ENCODE peak calls at places on chromosomes 13 and 19, in ten cellular contexts. One of them, this sample, is unnamed. For H3K4me1, the result is how much of the 10 kb centered on the place peaks cover.

GRCh38 chr13:112181336-112182051 is 114.5 kb downstream of the SOX1 start:
- DNase-seq in OCI-LY7: no peak
- DNase-seq in thyroid gland: no peak
- DNase-seq in Panc1: no peak
- DNase-seq in heart left ventricle: no peak
- DNase-seq in astrocyte: no peak
- DNase-seq in stomach: no peak
- DNase-seq in IMR-90: no peak
- DNase-seq in PC-3: no peak
- DNase-seq in fibroblast of lung: no peak
- DNase-seq in this sample: no peak

GRCh38 chr19:49071860-49072547 is 495 bp downstream of the KCNA7 start:
- DNase-seq in OCI-LY7: no peak
- DNase-seq in thyroid gland: no peak
- DNase-seq in Panc1: no peak
- DNase-seq in heart left ventricle: no peak
- DNase-seq in astrocyte: no peak
- DNase-seq in stomach: no peak
- DNase-seq in IMR-90: no peak
- DNase-seq in PC-3: no peak
- DNase-seq in fibroblast of lung: no peak
- DNase-seq in this sample: no peak

GRCh38 chr13:23551213-23552008 is 18.8 kb upstream of the TNFRSF19 start:
- DNase-seq in OCI-LY7: no peak
- DNase-seq in thyroid gland: no peak
- DNase-seq in Panc1: no peak
- DNase-seq in heart left ventricle: no peak
- DNase-seq in astrocyte: no peak
- DNase-seq in stomach: no peak
- DNase-seq in IMR-90: no peak
- DNase-seq in PC-3: no peak
- DNase-seq in fibroblast of lung: peak
- DNase-seq in this sample: no peak

GRCh38 chr13:24693862-24694471 is 13.8 kb downstream of the ATP12A start:
- DNase-seq in OCI-LY7: peak
- DNase-seq in thyroid gland: peak
- DNase-seq in Panc1: no peak
- DNase-seq in heart left ventricle: no peak
- DNase-seq in astrocyte: no peak
- DNase-seq in stomach: peak
- DNase-seq in IMR-90: peak
- DNase-seq in PC-3: peak
- DNase-seq in fibroblast of lung: peak
- DNase-seq in this sample: no peak

GRCh38 chr19:9498183-9498902 is at the start of gene ZNF560:
- DNase-seq in OCI-LY7: no peak
- DNase-seq in thyroid gland: no peak
- DNase-seq in Panc1: no peak
- DNase-seq in heart left ventricle: no peak
- DNase-seq in astrocyte: peak
- DNase-seq in stomach: no peak
- DNase-seq in IMR-90: peak
- DNase-seq in PC-3: no peak
- DNase-seq in fibroblast of lung: peak
- DNase-seq in this sample: no peak

GRCh38 chr13:35804901-35805300 is 326.3 kb downstream of the DCLK1 start:
- DNase-seq in OCI-LY7: no peak
- DNase-seq in thyroid gland: no peak
- DNase-seq in Panc1: no peak
- DNase-seq in heart left ventricle: no peak
- DNase-seq in astrocyte: peak
- DNase-seq in stomach: no peak
- DNase-seq in IMR-90: peak
- DNase-seq in PC-3: no peak
- DNase-seq in fibroblast of lung: peak
- DNase-seq in this sample: no peak

GRCh38 chr19:49559928-49560327 is 20.4 kb downstream of the NOSIP start:
- DNase-seq in OCI-LY7: no peak
- DNase-seq in thyroid gland: no peak
- DNase-seq in Panc1: no peak
- DNase-seq in heart left ventricle: peak
- DNase-seq in astrocyte: no peak
- DNase-seq in stomach: no peak
- DNase-seq in IMR-90: no peak
- DNase-seq in PC-3: no peak
- DNase-seq in fibroblast of lung: no peak
- DNase-seq in this sample: no peak

GRCh38 chr19:39546599-39546998 is 6.6 kb upstream of the EID2 start:
- DNase-seq in OCI-LY7: no peak
- DNase-seq in thyroid gland: no peak
- DNase-seq in Panc1: no peak
- DNase-seq in heart left ventricle: no peak
- DNase-seq in astrocyte: no peak
- DNase-seq in stomach: no peak
- DNase-seq in IMR-90: no peak
- DNase-seq in PC-3: peak
- DNase-seq in fibroblast of lung: no peak
- DNase-seq in this sample: no peak

GRCh38 chr19:17309962-17310461 is 649 bp downstream of the DDA1 start:
- DNase-seq in OCI-LY7: no peak
- DNase-seq in thyroid gland: no peak
- DNase-seq in Panc1: no peak
- DNase-seq in heart left ventricle: no peak
- DNase-seq in astrocyte: no peak
- DNase-seq in stomach: no peak
- DNase-seq in IMR-90: no peak
- DNase-seq in PC-3: no peak
- DNase-seq in fibroblast of lung: no peak
- DNase-seq in this sample: no peak

GRCh38 chr19:40745402-40745780 is 4.9 kb downstream of the ACTMAP start:
- DNase-seq in OCI-LY7: no peak
- DNase-seq in thyroid gland: no peak
- DNase-seq in Panc1: no peak
- DNase-seq in heart left ventricle: no peak
- DNase-seq in astrocyte: peak
- DNase-seq in stomach: no peak
- DNase-seq in IMR-90: peak
- DNase-seq in PC-3: no peak
- DNase-seq in fibroblast of lung: peak
- DNase-seq in this sample: no peak

GRCh38 chr19:3783660-3784584 is 2.3 kb downstream of the MATK start:
- DNase-seq in OCI-LY7: no peak
- DNase-seq in thyroid gland: no peak
- DNase-seq in Panc1: no peak
- DNase-seq in heart left ventricle: no peak
- DNase-seq in astrocyte: no peak
- DNase-seq in stomach: no peak
- DNase-seq in IMR-90: no peak
- DNase-seq in PC-3: peak
- DNase-seq in fibroblast of lung: no peak
- DNase-seq in this sample: no peak

GRCh38 chr13:113364371-113364932 is 522 bp upstream of the GRTP1 start:
- DNase-seq in OCI-LY7: no peak
- DNase-seq in thyroid gland: peak
- DNase-seq in Panc1: no peak
- DNase-seq in heart left ventricle: no peak
- DNase-seq in astrocyte: no peak
- DNase-seq in stomach: no peak
- DNase-seq in IMR-90: no peak
- DNase-seq in PC-3: no peak
- DNase-seq in fibroblast of lung: no peak
- DNase-seq in this sample: peak

GRCh38 chr13:73970413-73971055 is 163.7 kb downstream of the KLF12 start:
- DNase-seq in OCI-LY7: no peak
- DNase-seq in thyroid gland: no peak
- DNase-seq in Panc1: no peak
- DNase-seq in heart left ventricle: no peak
- DNase-seq in astrocyte: no peak
- DNase-seq in stomach: no peak
- DNase-seq in IMR-90: no peak
- DNase-seq in PC-3: no peak
- DNase-seq in fibroblast of lung: no peak
- DNase-seq in this sample: no peak

GRCh38 chr19:46176116-46176860 is 28.2 kb downstream of the IGFL2 start:
- DNase-seq in OCI-LY7: no peak
- DNase-seq in thyroid gland: no peak
- DNase-seq in Panc1: no peak
- DNase-seq in heart left ventricle: no peak
- DNase-seq in astrocyte: no peak
- DNase-seq in stomach: no peak
- DNase-seq in IMR-90: no peak
- DNase-seq in PC-3: no peak
- DNase-seq in fibroblast of lung: no peak
- DNase-seq in this sample: no peak

GRCh38 chr13:109141716-109142115 is 512.3 kb downstream of the MYO16 start:
- DNase-seq in OCI-LY7: no peak
- DNase-seq in thyroid gland: no peak
- DNase-seq in Panc1: no peak
- DNase-seq in heart left ventricle: no peak
- DNase-seq in astrocyte: no peak
- DNase-seq in stomach: no peak
- DNase-seq in IMR-90: no peak
- DNase-seq in PC-3: no peak
- DNase-seq in fibroblast of lung: no peak
- DNase-seq in this sample: no peak

GRCh38 chr19:10878253-10878652 is 6.9 kb downstream of the CARM1 start:
- DNase-seq in OCI-LY7: peak
- DNase-seq in thyroid gland: no peak
- DNase-seq in Panc1: no peak
- DNase-seq in heart left ventricle: no peak
- DNase-seq in astrocyte: no peak
- DNase-seq in stomach: no peak
- DNase-seq in IMR-90: no peak
- DNase-seq in PC-3: no peak
- DNase-seq in fibroblast of lung: no peak
- DNase-seq in this sample: no peak

GRCh38 chr19:54209748-54210494 is 9.3 kb downstream of the RPS9 start:
- DNase-seq in OCI-LY7: no peak
- DNase-seq in thyroid gland: peak
- DNase-seq in Panc1: peak
- DNase-seq in heart left ventricle: peak
- DNase-seq in astrocyte: peak
- DNase-seq in stomach: peak
- DNase-seq in IMR-90: peak
- DNase-seq in PC-3: peak
- DNase-seq in fibroblast of lung: peak
- DNase-seq in this sample: peak
- H3K4me1 ChIP-seq in OCI-LY7: under half
- H3K4me1 ChIP-seq in thyroid gland: under half
- H3K4me1 ChIP-seq in Panc1: half or more
- H3K4me1 ChIP-seq in heart left ventricle: under half
- H3K4me1 ChIP-seq in astrocyte: under half
- H3K4me1 ChIP-seq in stomach: half or more
- H3K4me1 ChIP-seq in IMR-90: under half
- H3K4me1 ChIP-seq in PC-3: under half
- H3K4me1 ChIP-seq in fibroblast of lung: under half
- H3K4me1 ChIP-seq in this sample: half or more

DNA sequence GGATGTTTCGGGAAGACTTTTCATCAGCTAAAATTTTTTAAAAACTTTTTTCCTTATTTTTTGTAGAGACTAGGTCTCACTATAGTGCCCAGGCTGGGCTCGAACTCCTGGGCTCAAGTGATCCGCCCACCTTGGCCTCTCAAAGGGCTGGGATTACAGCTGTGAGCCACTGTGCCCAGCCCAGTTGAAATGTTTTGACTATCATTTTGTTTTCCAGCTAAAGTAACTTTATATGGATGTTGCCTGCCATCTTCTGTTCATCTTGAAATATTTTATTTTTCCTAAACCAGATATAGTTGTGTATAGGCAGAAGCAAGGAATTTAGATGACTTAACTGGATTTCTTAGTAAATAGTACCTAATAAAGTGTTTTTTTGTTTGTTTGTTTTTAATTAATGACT is 7.0 kb downstream of the CAB39L start:
- DNase-seq in OCI-LY7: peak
- DNase-seq in thyroid gland: peak
- DNase-seq in Panc1: no peak
- DNase-seq in heart left ventricle: peak
- DNase-seq in astrocyte: peak
- DNase-seq in stomach: no peak
- DNase-seq in IMR-90: peak
- DNase-seq in PC-3: peak
- DNase-seq in fibroblast of lung: peak
- DNase-seq in this sample: peak
- TF ChIP-seq CTCF in OCI-LY7: peak
- TF ChIP-seq CTCF in thyroid gland: peak
- TF ChIP-seq CTCF in Panc1: no peak
- TF ChIP-seq CTCF in heart left ventricle: peak
- TF ChIP-seq CTCF in astrocyte: peak
- TF ChIP-seq CTCF in stomach: no peak
- TF ChIP-seq CTCF in IMR-90: peak
- TF ChIP-seq CTCF in PC-3: peak
- TF ChIP-seq CTCF in fibroblast of lung: no peak
- TF ChIP-seq CTCF in this sample: no peak

DNA sequence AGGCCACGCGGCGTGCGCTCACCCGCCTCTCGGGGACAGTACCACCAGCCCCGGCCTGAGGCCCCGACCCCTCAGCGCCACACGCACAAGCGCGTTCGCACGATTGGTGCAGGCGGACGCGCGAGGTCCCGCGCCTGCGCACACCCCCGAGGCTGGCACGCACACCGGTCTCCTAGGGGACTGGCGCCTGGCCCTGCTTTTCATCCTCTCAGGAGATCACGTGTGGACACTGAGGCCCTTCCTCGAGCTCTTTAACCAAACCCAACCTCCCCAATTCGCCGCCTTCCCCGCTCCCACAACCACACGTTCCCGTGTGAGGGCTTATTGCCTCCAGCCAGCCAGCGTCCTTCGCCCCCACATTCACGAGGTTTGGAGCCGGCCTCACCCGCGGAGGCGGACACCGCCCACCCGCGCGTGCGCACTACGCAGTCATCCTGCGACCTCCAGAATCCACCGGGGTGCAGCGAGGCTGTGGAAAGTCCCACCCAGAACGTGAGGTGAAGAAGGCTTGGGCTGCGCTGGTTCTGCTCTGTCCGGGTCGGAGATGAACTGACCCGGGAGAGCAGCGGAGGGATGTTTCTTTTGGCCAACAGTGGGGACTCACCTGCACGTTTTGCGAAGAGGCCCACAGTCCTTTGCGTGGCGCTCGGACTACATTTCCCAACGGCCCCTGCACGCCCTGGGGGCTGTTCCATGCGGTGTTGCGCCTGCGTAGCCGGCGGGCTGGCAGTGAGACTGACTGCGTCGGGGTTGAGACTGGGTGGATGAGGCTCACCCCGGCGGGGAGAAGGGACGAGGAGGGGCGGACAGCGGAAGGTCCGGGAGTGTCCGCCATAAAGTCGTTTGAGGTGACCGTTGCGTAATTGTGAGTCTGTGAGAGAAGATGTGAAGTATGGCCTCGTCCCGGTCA is 539 bp upstream of the ZNF667 start:
- DNase-seq in OCI-LY7: no peak
- DNase-seq in thyroid gland: peak
- DNase-seq in Panc1: no peak
- DNase-seq in heart left ventricle: peak
- DNase-seq in astrocyte: peak
- DNase-seq in stomach: peak
- DNase-seq in IMR-90: peak
- DNase-seq in PC-3: peak
- DNase-seq in fibroblast of lung: peak
- DNase-seq in this sample: peak
- H3K4me1 ChIP-seq in OCI-LY7: under half
- H3K4me1 ChIP-seq in thyroid gland: under half
- H3K4me1 ChIP-seq in Panc1: under half
- H3K4me1 ChIP-seq in heart left ventricle: under half
- H3K4me1 ChIP-seq in astrocyte: under half
- H3K4me1 ChIP-seq in stomach: under half
- H3K4me1 ChIP-seq in IMR-90: under half
- H3K4me1 ChIP-seq in PC-3: under half
- H3K4me1 ChIP-seq in fibroblast of lung: under half
- H3K4me1 ChIP-seq in this sample: under half

GRCh38 chr13:102226591-102226990 is 175.3 kb downstream of the FGF14 start:
- DNase-seq in OCI-LY7: no peak
- DNase-seq in thyroid gland: no peak
- DNase-seq in Panc1: no peak
- DNase-seq in heart left ventricle: no peak
- DNase-seq in astrocyte: no peak
- DNase-seq in stomach: no peak
- DNase-seq in IMR-90: no peak
- DNase-seq in PC-3: no peak
- DNase-seq in fibroblast of lung: no peak
- DNase-seq in this sample: no peak
- TF ChIP-seq CTCF in OCI-LY7: no peak
- TF ChIP-seq CTCF in thyroid gland: no peak
- TF ChIP-seq CTCF in Panc1: no peak
- TF ChIP-seq CTCF in heart left ventricle: no peak
- TF ChIP-seq CTCF in astrocyte: no peak
- TF ChIP-seq CTCF in stomach: no peak
- TF ChIP-seq CTCF in IMR-90: no peak
- TF ChIP-seq CTCF in PC-3: no peak
- TF ChIP-seq CTCF in fibroblast of lung: no peak
- TF ChIP-seq CTCF in this sample: no peak

This sample was measured in right atrium auricular region.